ENCODE peak calls at places on chromosomes 11 and 22, in ten cellular contexts. F is cardiac fibroblast, D is islet precursor cell, Y is anterior cingulate cortex, V is mesendoderm, L is ovary, G is endothelial cell, P is DMS153, C is HEK293T, M is pons. I is an unnamed sample.

GRCh38 chr11:86663741-86664140 is 8.7 kb downstream of the ME3 start:
- DNase-seq in F (no peak), D (no peak), Y (no peak), V (no peak), L (no peak), G (no peak), P (no peak), C (no peak), M (no peak), I (no peak)

GRCh38 chr11:134581966-134582787 is 170.1 kb upstream of the B3GAT1 start:
- DNase-seq in F (no peak), D (peak; percentile 50), Y (no peak), V (no peak), L (no peak), G (no peak), P (no peak), C (no peak), M (peak; percentile 47), I (no peak)

GRCh38 chr22:22720201-22720723 is 75.8 kb downstream of the GGTLC2 start:
- DNase-seq in F (peak; percentile 76), D (peak; percentile 84), Y (no peak), V (peak; percentile 87), L (no peak), G (peak; percentile 74), P (no peak), C (peak; percentile 78), M (peak; percentile 71), I (no peak)

GRCh38 chr22:45246060-45246985 is 5.6 kb upstream of the KIAA0930 start:
- DNase-seq in F (peak; percentile 91), D (peak; percentile 98), Y (no peak), V (peak; percentile 91), L (peak; percentile 33), G (no peak), P (no peak), C (no peak), M (no peak), I (no peak)

GRCh38 chr11:75063732-75064314 is 32.9 kb downstream of the OR2AT4 start:
- DNase-seq in F (peak; percentile 8), D (no peak), Y (no peak), V (no peak), L (no peak), G (no peak), P (no peak), C (no peak), M (no peak), I (no peak)

GRCh38 chr11:116162541-116163230 is 610.1 kb downstream of the BUD13 start:
- DNase-seq in F (no peak), D (peak; percentile 59), Y (no peak), V (peak; percentile 90), L (no peak), G (peak; percentile 81), P (peak; percentile 89), C (peak; percentile 27), M (no peak), I (peak; percentile 14)

GRCh38 chr22:31238057-31238456 is 26.0 kb downstream of the LIMK2 start:
- DNase-seq in F (no peak), D (no peak), Y (no peak), V (no peak), L (no peak), G (no peak), P (no peak), C (no peak), M (no peak), I (no peak)

GRCh38 chr11:128697645-128698174 is 3.8 kb downstream of the FLI1 start:
- DNase-seq in F (no peak), D (no peak), Y (no peak), V (no peak), L (no peak), G (no peak), P (no peak), C (no peak), M (no peak), I (no peak)

GRCh38 chr11:106326087-106326486 is 248.6 kb downstream of the AASDHPPT start:
- DNase-seq in F (no peak), D (no peak), Y (no peak), V (no peak), L (no peak), G (no peak), P (no peak), C (no peak), M (no peak), I (no peak)

GRCh38 chr22:31753005-31753633 is 700 bp upstream of the DEPDC5 start:
- DNase-seq in F (no peak), D (peak; percentile 97), Y (peak; percentile 36), V (peak; percentile 93), L (peak; percentile 52), G (peak; percentile 76), P (peak; percentile 77), C (peak; percentile 54), M (peak; percentile 39), I (peak; percentile 8)

GRCh38 chr11:45527898-45528297 is 137.5 kb downstream of the CHST1 start:
- DNase-seq in F (peak; percentile 2), D (no peak), Y (no peak), V (no peak), L (no peak), G (no peak), P (no peak), C (no peak), M (no peak), I (no peak)

GRCh38 chr22:35838849-35839646 is 121.4 kb downstream of the APOL5 start:
- DNase-seq in F (peak; percentile 84), D (peak; percentile 69), Y (no peak), V (peak; percentile 76), L (peak; percentile 54), G (no peak), P (peak; percentile 12), C (peak; percentile 31), M (peak; percentile 60), I (no peak)

GRCh38 chr11:34243620-34244493 is 114.0 kb downstream of the ABTB2 start:
- DNase-seq in F (peak; percentile 78), D (peak; percentile 97), Y (no peak), V (peak; percentile 86), L (no peak), G (no peak), P (no peak), C (no peak), M (no peak), I (no peak)

GRCh38 chr22:36977401-36977861 is 41.8 kb downstream of the TST start:
- DNase-seq in F (peak; percentile 25), D (peak; percentile 64), Y (no peak), V (peak; percentile 89), L (peak; percentile 33), G (peak; percentile 59), P (peak; percentile 60), C (peak; percentile 61), M (peak; percentile 14), I (no peak)

GRCh38 chr11:34840736-34841386 is 75.3 kb downstream of the APIP start:
- DNase-seq in F (peak; percentile 52), D (no peak), Y (no peak), V (peak; percentile 82), L (no peak), G (no peak), P (no peak), C (peak; percentile 60), M (no peak), I (no peak)

GRCh38 chr11:6259638-6260019 is at the start of gene CCKBR:
- DNase-seq in F (no peak), D (peak; percentile 76), Y (no peak), V (no peak), L (no peak), G (peak; percentile 20), P (no peak), C (peak; percentile 46), M (no peak), I (no peak)

GRCh38 chr11:6251990-6252473 is 7.6 kb upstream of the CCKBR start:
- DNase-seq in F (no peak), D (no peak), Y (no peak), V (no peak), L (peak; percentile 58), G (no peak), P (no peak), C (no peak), M (no peak), I (no peak)

GRCh38 chr11:61860054-61860903 is 31.1 kb downstream of the FADS3 start:
- DNase-seq in F (peak; percentile 33), D (no peak), Y (no peak), V (no peak), L (peak; percentile 60), G (no peak), P (no peak), C (no peak), M (no peak), I (no peak)

GRCh38 chr11:23727821-23728220 is 769.0 kb upstream of the LUZP2 start:
- DNase-seq in F (peak; percentile 30), D (no peak), Y (no peak), V (peak; percentile 66), L (no peak), G (no peak), P (no peak), C (no peak), M (no peak), I (no peak)

GRCh38 chr11:57406337-57406904 is 16.0 kb upstream of the PRG2 start:
- DNase-seq in F (peak; percentile 27), D (no peak), Y (no peak), V (no peak), L (no peak), G (no peak), P (no peak), C (no peak), M (no peak), I (no peak)

GRCh38 chr22:43955883-43956286 is 643 bp downstream of the SAMM50 start:
- DNase-seq in F (peak; percentile 27), D (no peak), Y (no peak), V (no peak), L (no peak), G (no peak), P (no peak), C (no peak), M (no peak), I (no peak)

GRCh38 chr11:7485136-7485853 is at the start of gene OLFML1:
- DNase-seq in F (no peak), D (no peak), Y (no peak), V (no peak), L (peak; percentile 53), G (no peak), P (no peak), C (no peak), M (no peak), I (no peak)

GRCh38 chr11:120608760-120609211 is 97.2 kb downstream of the GRIK4 start:
- DNase-seq in F (no peak), D (no peak), Y (no peak), V (no peak), L (no peak), G (no peak), P (no peak), C (no peak), M (no peak), I (no peak)

GRCh38 chr22:20455709-20456063 is 18.1 kb upstream of the SCARF2 start:
- DNase-seq in F (peak; percentile 21), D (no peak), Y (no peak), V (no peak), L (no peak), G (no peak), P (no peak), C (no peak), M (no peak), I (no peak)

GRCh38 chr22:40485813-40486610 is 115.6 kb downstream of the SGSM3 start:
- DNase-seq in F (peak; percentile 66), D (no peak), Y (no peak), V (no peak), L (no peak), G (no peak), P (no peak), C (no peak), M (no peak), I (no peak)

GRCh38 chr11:128965485-128965884 is 22.8 kb upstream of the TP53AIP1 start:
- DNase-seq in F (no peak), D (no peak), Y (no peak), V (no peak), L (no peak), G (no peak), P (no peak), C (no peak), M (peak; percentile 52), I (no peak)

GRCh38 chr22:27785818-27786217 is 15.7 kb downstream of the MN1 start:
- DNase-seq in F (no peak), D (no peak), Y (no peak), V (no peak), L (no peak), G (no peak), P (no peak), C (no peak), M (no peak), I (no peak)

GRCh38 chr11:113240389-113240788 is 74.0 kb upstream of the TTC12 start:
- DNase-seq in F (no peak), D (no peak), Y (no peak), V (no peak), L (no peak), G (no peak), P (no peak), C (no peak), M (no peak), I (no peak)